ENCODE peak calls at places on chromosomes 7 and 10, in six cellular contexts. N is PC-3; P is ovary; O is CD8-positive, alpha-beta T cell; F is pancreas; S is lower lobe of right lung. T is an unnamed sample. For H3K4me1, the result is how much of the 10 kb centered on the place peaks cover.

GRCh38 chr7:14218338-14218737 is 228.9 kb upstream of the ETV1 start:
- DNase-seq in N (peak), F (no peak), O (no peak), P (no peak), S (no peak), T (no peak)

GRCh38 chr10:29486466-29486865 is 148.3 kb downstream of the SVIL start:
- DNase-seq in F (no peak), P (no peak), O (no peak), N (no peak), S (no peak), T (no peak)

GRCh38 chr10:77350134-77350533 is 287.5 kb downstream of the KCNMA1 start:
- DNase-seq in S (no peak), F (no peak), P (no peak), O (no peak), N (no peak), T (no peak)

GRCh38 chr7:157675427-157675930 is 338.7 kb downstream of the DNAJB6 start:
- DNase-seq in S (no peak), O (no peak), P (no peak), F (peak), N (no peak), T (no peak)

GRCh38 chr7:44325181-44325671 is at the start of gene CAMK2B:
- DNase-seq in F (peak), P (no peak), N (no peak), S (no peak), O (peak), T (no peak)

GRCh38 chr7:157973971-157974677 is 613.5 kb downstream of the PTPRN2 start:
- DNase-seq in F (no peak), O (no peak), S (no peak), N (no peak), P (no peak), T (no peak)

GRCh38 chr10:127186846-127187245 is 9.5 kb downstream of the INSYN2A start:
- DNase-seq in P (no peak), S (no peak), O (no peak), F (no peak), N (no peak), T (no peak)

GRCh38 chr10:90451283-90451682 is 406.6 kb downstream of the HTR7 start:
- DNase-seq in F (no peak), N (peak), S (no peak), P (no peak), O (no peak), T (no peak)

GRCh38 chr7:148735141-148735540 is 36.4 kb downstream of the CUL1 start:
- DNase-seq in P (no peak), F (no peak), N (no peak), O (no peak), S (no peak), T (no peak)

GRCh38 chr7:12322287-12322902 is 81.3 kb downstream of the VWDE start:
- DNase-seq in N (peak), F (no peak), O (no peak), P (no peak), S (no peak), T (no peak)

GRCh38 chr7:132270517-132270916 is 305.8 kb downstream of the PLXNA4 start:
- DNase-seq in S (no peak), N (peak), P (no peak), O (no peak), F (no peak), T (no peak)

GRCh38 chr10:121240011-121240410 is 358.2 kb downstream of the FGFR2 start:
- DNase-seq in P (no peak), O (no peak), N (no peak), S (peak), F (no peak), T (no peak)

DNA sequence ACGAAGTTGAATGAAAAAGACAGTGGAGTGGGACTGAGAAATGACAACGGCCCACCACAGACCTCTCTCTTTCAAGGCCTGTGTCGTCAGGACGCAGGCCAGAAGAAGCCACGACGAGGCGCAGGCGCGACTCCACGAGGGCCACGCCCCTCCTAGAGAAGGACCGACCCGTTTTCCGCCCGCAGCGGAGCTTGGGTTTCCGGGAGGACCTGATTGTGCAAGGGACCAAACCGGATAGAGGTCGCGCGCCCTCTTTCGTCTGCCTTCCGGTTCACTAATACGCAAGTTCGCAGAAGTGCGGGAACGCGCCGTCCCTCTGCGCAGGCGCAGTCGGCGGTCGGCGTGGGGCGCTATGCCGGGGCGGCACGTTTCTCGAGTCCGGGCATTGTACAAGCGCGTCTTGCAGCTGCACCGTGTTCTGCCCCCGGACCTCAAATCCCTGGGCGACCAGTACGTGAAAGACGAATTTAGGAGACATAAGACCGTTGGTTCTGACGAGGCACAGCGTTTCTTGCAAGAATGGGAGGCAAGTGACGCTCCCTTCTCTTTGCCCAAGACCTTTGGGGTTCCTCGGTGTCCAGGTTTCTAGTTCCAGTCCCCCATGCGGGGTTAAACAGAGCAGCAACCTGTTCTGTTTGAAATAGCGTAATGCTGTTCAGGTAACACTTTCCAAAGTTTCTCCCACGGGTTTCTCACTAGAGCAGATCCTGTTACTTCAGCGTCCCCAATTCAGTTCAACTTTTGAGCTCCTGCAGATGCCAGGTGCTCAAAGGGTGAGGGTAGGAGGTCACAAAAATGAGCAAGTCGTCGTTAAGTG is at the start of gene SDHAF3:
- DNase-seq in P (peak), F (peak), S (peak), N (peak), O (peak), T (peak)
- TF ChIP-seq CTCF in P (no peak), F (no peak), S (peak), N (no peak), O (no peak), T (peak)

GRCh38 chr10:88477343-88478085 is 105.6 kb downstream of the RNLS start:
- DNase-seq in F (no peak), S (no peak), O (no peak), P (no peak), N (no peak), T (no peak)
- H3K4me1 ChIP-seq in F (under half), S (under half), O (under half), P (under half), N (under half), T (under half)

GRCh38 chr10:129307141-129307540 is 159.9 kb upstream of the MGMT start:
- DNase-seq in F (no peak), O (no peak), P (no peak), N (no peak), S (no peak), T (no peak)

GRCh38 chr10:129305046-129305445 is 162.0 kb upstream of the MGMT start:
- DNase-seq in N (no peak), F (no peak), O (no peak), S (no peak), P (no peak), T (no peak)

GRCh38 chr10:129308953-129309352 is 158.1 kb upstream of the MGMT start:
- DNase-seq in N (no peak), P (no peak), S (no peak), F (no peak), O (no peak), T (no peak)

DNA sequence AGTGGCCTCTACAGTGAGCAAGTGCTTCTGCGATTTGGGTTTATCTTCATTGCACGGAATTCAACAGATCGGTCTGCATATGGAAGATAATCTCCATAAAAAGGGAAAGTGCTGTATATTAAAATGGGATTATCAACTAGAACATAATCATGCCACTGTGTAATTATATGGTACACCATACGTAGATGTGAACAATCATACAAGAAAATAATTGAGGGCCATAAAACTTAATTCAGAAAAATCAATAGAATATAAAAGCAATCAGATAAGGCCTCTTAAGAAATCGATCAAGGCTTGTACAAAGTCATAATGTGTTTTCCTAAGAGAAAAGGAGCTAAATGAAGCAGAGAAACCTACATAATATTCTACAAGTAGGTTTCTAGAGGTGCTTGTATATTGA is 157.5 kb upstream of the MGMT start:
- DNase-seq in N (no peak), P (no peak), O (no peak), F (no peak), S (no peak), T (no peak)
- H3K4me3 ChIP-seq in N (no peak), P (no peak), O (no peak), F (no peak), S (no peak), T (no peak)

GRCh38 chr7:94882891-94883290 is 24.5 kb upstream of the PPP1R9A start:
- DNase-seq in F (no peak), N (peak), S (no peak), O (no peak), P (no peak), T (no peak)

GRCh38 chr7:94893661-94894060 is 13.7 kb upstream of the PPP1R9A start:
- DNase-seq in N (no peak), O (no peak), P (no peak), F (no peak), S (no peak), T (no peak)

GRCh38 chr7:94888995-94889523 is 18.3 kb upstream of the PPP1R9A start:
- DNase-seq in F (no peak), O (no peak), S (no peak), N (no peak), P (no peak), T (no peak)

GRCh38 chr7:94883676-94884075 is 23.7 kb upstream of the PPP1R9A start:
- DNase-seq in P (no peak), O (no peak), S (no peak), N (no peak), F (no peak), T (no peak)

DNA sequence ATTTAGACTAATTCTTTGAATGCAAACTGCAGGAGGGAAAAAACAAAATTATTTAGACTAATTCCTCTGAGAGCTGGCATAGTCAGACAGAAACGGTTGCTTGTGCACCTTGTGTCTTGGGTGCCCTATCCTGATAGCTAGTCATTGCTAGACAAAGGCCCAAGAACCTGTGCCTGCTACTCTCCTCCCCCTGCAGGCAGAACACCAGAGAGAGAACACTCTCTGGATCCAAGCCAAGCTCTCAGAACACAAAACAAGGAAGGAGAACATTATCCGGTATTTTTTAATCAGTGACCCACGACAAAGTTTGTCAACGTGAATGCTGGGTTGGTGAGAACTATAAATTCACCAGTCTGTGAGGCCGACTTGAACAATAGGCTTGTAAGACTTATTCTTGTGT is 18.9 kb upstream of the PPP1R9A start:
- DNase-seq in P (no peak), O (no peak), S (no peak), N (peak), F (no peak), T (no peak)
- TF ChIP-seq CTCF in P (no peak), O (no peak), S (peak), N (peak), F (no peak), T (peak)

GRCh38 chr10:22712246-22712958 is 2.0 kb downstream of the PIP4K2A start:
- DNase-seq in P (no peak), S (no peak), F (no peak), O (no peak), N (peak), T (no peak)
- H3K4me1 ChIP-seq in P (under half), S (under half), F (under half), O (under half), N (under half), T (under half)

GRCh38 chr7:63789378-63790176 is 209.1 kb upstream of the ZNF722 start:
- DNase-seq in N (peak), P (peak), S (no peak), F (peak), O (no peak), T (peak)
- H3K4me3 ChIP-seq in N (peak), P (no peak), S (no peak), F (no peak), O (no peak), T (peak)

GRCh38 chr10:103669944-103670343 is 176.4 kb downstream of the NEURL1 start:
- DNase-seq in O (no peak), S (no peak), P (no peak), N (no peak), F (no peak), T (no peak)
- TF ChIP-seq CTCF in O (no peak), S (no peak), P (no peak), N (no peak), F (no peak), T (no peak)

T was measured in left ventricle myocardium inferior.